ENCODE peak calls at places on chromosomes 4 and X, in five cellular contexts. A is Panc1; V is IMR-90; E is upper lobe of left lung; G is CD8-positive, alpha-beta T cell. M is an unnamed sample. For H3K4me1, the result is how much of the 10 kb centered on the place peaks cover.

GRCh38 chrX:24498975-24499374 is 33.9 kb downstream of the PDK3 start:
- ATAC-seq in E (no peak), G (peak), A (no peak), V (peak), M (no peak)

GRCh38 chr4:113732-114131 is 10.6 kb upstream of the ZNF718 start:
- ATAC-seq in G (no peak), A (no peak), E (no peak), V (no peak), M (no peak)

GRCh38 chrX:15142084-15142715 is 127.7 kb downstream of the ASB9 start:
- ATAC-seq in A (no peak), V (no peak), G (peak), E (no peak), M (no peak)

GRCh38 chr4:108982359-108982758 is 219.5 kb upstream of the ETNPPL start:
- ATAC-seq in G (no peak), E (no peak), A (no peak), V (no peak), M (no peak)

GRCh38 chrX:581717-582116 is 48.9 kb upstream of the SHOX start:
- ATAC-seq in E (no peak), G (no peak), A (no peak), V (no peak), M (no peak)

GRCh38 chr4:115229873-115230272 is 116.5 kb upstream of the NDST4 start:
- ATAC-seq in G (no peak), A (no peak), V (no peak), E (no peak), M (no peak)

GRCh38 chrX:24479924-24480722 is 15.0 kb downstream of the PDK3 start:
- ATAC-seq in V (no peak), E (peak), A (no peak), G (peak), M (no peak)

GRCh38 chr4:187475901-187476300 is 519.7 kb upstream of the ZFP42 start:
- ATAC-seq in A (no peak), G (no peak), E (no peak), V (no peak), M (no peak)

GRCh38 chrX:14902536-14902935 is 29.3 kb downstream of the MOSPD2 start:
- ATAC-seq in V (no peak), G (no peak), A (no peak), E (no peak), M (no peak)

GRCh38 chr4:38920186-38920585 is 52.6 kb downstream of the FAM114A1 start:
- ATAC-seq in V (no peak), G (no peak), A (no peak), E (no peak), M (no peak)

GRCh38 chr4:111633663-111634266 is 511.5 kb upstream of the FAM241A start:
- ATAC-seq in E (no peak), V (no peak), A (no peak), G (no peak), M (no peak)

GRCh38 chr4:115323106-115323684 is 209.8 kb upstream of the NDST4 start:
- ATAC-seq in E (no peak), A (no peak), G (no peak), V (no peak), M (no peak)

GRCh38 chr4:147117400-147117799 is 171.7 kb upstream of the TTC29 start:
- ATAC-seq in A (no peak), G (no peak), E (peak), V (no peak), M (no peak)

GRCh38 chrX:115582871-115583729 is 22.1 kb downstream of the PLS3 start:
- ATAC-seq in A (no peak), E (no peak), G (no peak), V (peak), M (no peak)

GRCh38 chr4:144714166-144714565 is 68.2 kb downstream of the HHIP start:
- ATAC-seq in E (no peak), A (no peak), G (no peak), V (no peak), M (no peak)

GRCh38 chr4:95889662-95890061 is 49.8 kb downstream of the PDHA2 start:
- ATAC-seq in A (no peak), V (no peak), G (no peak), E (no peak), M (no peak)

GRCh38 chr4:52648836-52649235 is 10.3 kb downstream of the USP46 start:
- ATAC-seq in A (no peak), G (no peak), V (no peak), E (no peak), M (no peak)

GRCh38 chrX:8960809-8961413 is 73.0 kb downstream of the FAM9B start:
- ATAC-seq in G (no peak), E (no peak), A (no peak), V (no peak), M (no peak)

GRCh38 chr4:111959202-111959601 is 186.1 kb upstream of the FAM241A start:
- ATAC-seq in G (no peak), E (no peak), V (no peak), A (no peak), M (no peak)

GRCh38 chrX:124113799-124114600 is 152.5 kb downstream of the STAG2 start:
- ATAC-seq in V (no peak), G (no peak), A (no peak), E (no peak), M (no peak)

GRCh38 chr4:38860788-38861424 is 4.3 kb upstream of the TLR6 start:
- ATAC-seq in V (no peak), E (peak), A (no peak), G (peak), M (no peak)

GRCh38 chr4:187477224-187477623 is 518.3 kb upstream of the ZFP42 start:
- ATAC-seq in A (no peak), E (no peak), G (no peak), V (no peak), M (no peak)

GRCh38 chrX:68868902-68869800 is 40.3 kb downstream of the EFNB1 start:
- ATAC-seq in V (no peak), G (peak), E (no peak), A (no peak), M (no peak)

GRCh38 chr4:47842985-47843384 is 5.1 kb upstream of the CORIN start:
- ATAC-seq in A (no peak), V (peak), G (no peak), E (no peak), M (no peak)

GRCh38 chr4:109820563-109820962 is 5.0 kb downstream of the GAR1 start:
- ATAC-seq in A (no peak), V (no peak), G (no peak), E (no peak), M (no peak)

GRCh38 chrX:131729295-131729694 is 185.4 kb downstream of the OR13H1 start:
- ATAC-seq in A (peak), E (no peak), G (no peak), V (peak), M (peak)

GRCh38 chr4:152063301-152064235 is 302.8 kb upstream of the GATB start:
- ATAC-seq in E (peak), V (no peak), G (peak), A (no peak), M (no peak)

GRCh38 chr4:5747746-5748365 is 36.9 kb downstream of the EVC start:
- ATAC-seq in V (peak), E (no peak), G (no peak), A (peak), M (peak)
- H3K4me1 ChIP-seq in V (under half), E (under half), G (under half), A (under half), M (under half)

GRCh38 chr4:40177591-40177990 is 19.2 kb upstream of the RHOH start:
- ATAC-seq in V (no peak), E (no peak), A (peak), G (no peak), M (no peak)
- H3K4me3 ChIP-seq in V (no peak), E (no peak), A (no peak), G (no peak), M (no peak)

GRCh38 chr4:89295415-89295927 is 12.1 kb downstream of the GPRIN3 start:
- ATAC-seq in G (no peak), E (no peak), A (no peak), V (no peak), M (no peak)

GRCh38 chr4:89298788-89299152 is 8.8 kb downstream of the GPRIN3 start:
- ATAC-seq in G (peak), V (no peak), E (peak), A (no peak), M (no peak)

GRCh38 chr4:89296399-89296798 is 11.2 kb downstream of the GPRIN3 start:
- ATAC-seq in E (no peak), G (no peak), A (no peak), V (no peak), M (no peak)

GRCh38 chr4:89298160-89298559 is 9.4 kb downstream of the GPRIN3 start:
- ATAC-seq in V (no peak), E (peak), G (peak), A (no peak), M (no peak)

DNA sequence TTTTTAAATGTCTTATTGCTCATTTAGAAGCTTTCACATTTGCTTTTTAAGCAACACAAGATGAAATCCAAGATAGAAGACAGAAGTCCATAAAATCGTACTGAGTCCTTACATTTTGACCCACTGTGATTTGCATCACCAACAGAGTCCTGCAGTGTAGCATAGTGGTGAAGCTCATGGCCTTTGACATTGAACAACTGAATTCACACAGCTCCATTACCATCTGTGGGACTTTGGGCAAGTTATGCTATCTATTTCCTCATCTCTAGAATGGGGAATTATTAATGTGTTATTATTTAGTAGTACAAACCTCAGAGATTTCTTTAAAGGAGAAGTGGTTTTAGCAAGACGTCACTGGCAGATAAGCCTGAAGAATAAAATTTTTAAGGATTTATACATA is 10.7 kb downstream of the GPRIN3 start:
- ATAC-seq in G (no peak), V (no peak), A (no peak), E (peak), M (no peak)
- H3K4me1 ChIP-seq in G (half or more), V (under half), A (under half), E (under half), M (under half)

DNA sequence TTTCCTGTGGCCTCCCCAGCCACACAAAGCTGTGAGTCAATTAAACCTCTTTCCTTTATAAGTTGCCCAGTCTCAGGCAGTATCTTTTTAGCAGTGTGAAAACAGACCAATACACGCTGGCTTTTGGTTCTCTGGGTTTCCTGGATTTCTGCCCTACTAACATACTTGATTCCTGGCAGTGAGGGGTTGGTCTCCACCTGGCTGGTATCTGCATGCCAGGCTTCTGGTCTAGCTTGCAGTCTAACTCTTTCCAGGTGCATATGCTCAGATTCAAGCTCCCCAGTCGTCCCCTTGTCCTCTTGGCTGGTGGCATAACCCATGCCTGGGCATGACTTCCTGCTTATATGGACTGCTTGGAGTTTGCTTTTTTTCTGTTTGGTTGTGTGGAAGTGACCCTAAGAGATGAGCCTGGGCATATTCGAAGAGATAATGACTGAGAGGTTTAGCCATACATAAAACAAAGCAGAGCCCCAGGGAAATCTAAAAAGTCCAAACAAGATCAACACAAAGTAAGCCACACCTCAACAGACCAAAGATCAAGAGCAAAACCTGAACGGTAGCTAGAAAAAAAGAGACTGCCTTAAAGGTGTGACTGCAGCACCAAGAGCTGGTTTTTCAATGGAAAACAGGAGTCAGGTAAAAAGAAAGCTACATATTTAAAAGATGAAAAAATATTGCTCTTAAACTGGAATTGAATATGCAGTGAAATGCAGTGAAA is 102.1 kb upstream of the STS start:
- ATAC-seq in E (no peak), A (no peak), V (no peak), G (no peak), M (no peak)
- H3K4me3 ChIP-seq in E (no peak), A (no peak), V (no peak), G (no peak), M (no peak)

GRCh38 chr4:83552924-83553323 is 17.0 kb downstream of the GPAT3 start:
- ATAC-seq in A (no peak), G (no peak), E (no peak), V (peak), M (no peak)
- H3K4me1 ChIP-seq in A (under half), G (under half), E (under half), V (under half), M (under half)

M was measured in gastroesophageal sphincter.